ENCODE peak calls at places on chromosome 15, in ten cellular contexts. Q is brain microvascular endothelial cell, Z is PC-3, N is breast epithelium, E is astrocyte of the spinal cord, X is lower lobe of right lung, C is fibroblast of mammary gland, V is spleen, F is choroid plexus epithelial cell, Y is AG10803. K is an unnamed sample.
A peak's percentile ranks its signal among the peaks of the same experiment; 100 is the strongest.

GRCh38 chr15:87145686-87146085 is 1066.0 kb downstream of the AGBL1 start:
- DNase-seq in X (no peak), E (no peak), Y (no peak), V (no peak), N (no peak), C (no peak), Z (no peak), Q (no peak), F (no peak), K (no peak)

GRCh38 chr15:74692327-74692726 is 3.5 kb downstream of the EDC3 start:
- DNase-seq in V (no peak), Z (no peak), C (no peak), N (no peak), F (no peak), E (no peak), Q (no peak), Y (no peak), X (no peak), K (no peak)

GRCh38 chr15:39365873-39366272 is 215.0 kb upstream of the THBS1 start:
- DNase-seq in Y (no peak), V (no peak), E (no peak), F (no peak), X (no peak), N (no peak), C (no peak), Q (no peak), Z (no peak), K (no peak)

GRCh38 chr15:41558400-41559238 is at the start of gene TYRO3:
- DNase-seq in E (peak; percentile 25), Q (peak; percentile 29), Z (peak; percentile 51), V (peak; percentile 88), X (peak; percentile 70), Y (peak; percentile 27), N (no peak), C (no peak), F (peak; percentile 51), K (peak; percentile 15)

GRCh38 chr15:43105077-43105769 is 615 bp downstream of the UBR1 start:
- DNase-seq in E (no peak), Z (peak; percentile 17), F (no peak), N (no peak), X (no peak), Y (no peak), Q (no peak), C (peak; percentile 5), V (no peak), K (no peak)

GRCh38 chr15:84982301-84982920 is 755 bp downstream of the PDE8A start:
- DNase-seq in V (peak; percentile 90), N (peak; percentile 52), Z (peak; percentile 33), F (peak; percentile 47), Y (no peak), Q (no peak), E (no peak), X (peak; percentile 65), C (peak; percentile 28), K (peak; percentile 41)

GRCh38 chr15:69313437-69314000 is 14.8 kb downstream of the PAQR5 start:
- DNase-seq in F (no peak), Z (no peak), C (no peak), X (no peak), Y (no peak), Q (no peak), N (no peak), E (no peak), V (no peak), K (no peak)

GRCh38 chr15:98889930-98890695 is 117.5 kb downstream of the PGPEP1L start:
- DNase-seq in X (no peak), V (no peak), N (no peak), Q (peak; percentile 99), E (peak; percentile 96), C (peak; percentile 97), F (peak; percentile 93), Y (peak; percentile 95), Z (peak; percentile 59), K (peak; percentile 88)

GRCh38 chr15:51162865-51163762 is 68.4 kb upstream of the TNFAIP8L3 start:
- DNase-seq in C (peak; percentile 85), X (peak; percentile 61), F (peak; percentile 86), E (peak; percentile 83), N (no peak), Q (peak; percentile 66), V (peak; percentile 81), Z (peak; percentile 75), Y (peak; percentile 55), K (peak; percentile 81)

GRCh38 chr15:66931768-66932633 is 133.4 kb upstream of the SMAD3 start:
- DNase-seq in V (no peak), Y (peak; percentile 55), N (peak; percentile 66), F (peak; percentile 77), Q (peak; percentile 69), X (no peak), E (peak; percentile 59), C (peak; percentile 71), Z (peak; percentile 84), K (peak; percentile 52)

GRCh38 chr15:98809273-98809672 is 160.9 kb downstream of the IGF1R start:
- DNase-seq in Q (no peak), Z (no peak), E (no peak), C (no peak), V (no peak), Y (no peak), N (no peak), F (no peak), X (no peak), K (no peak)

GRCh38 chr15:83582386-83582785 is 71.5 kb upstream of the ADAMTSL3 start:
- DNase-seq in C (peak; percentile 12), Q (no peak), F (peak; percentile 42), X (no peak), V (no peak), Y (no peak), Z (no peak), E (no peak), N (no peak), K (peak; percentile 45)

GRCh38 chr15:95394186-95395067 is 936.1 kb upstream of the NR2F2 start:
- DNase-seq in C (peak; percentile 64), Y (no peak), X (no peak), E (peak; percentile 52), N (no peak), V (no peak), F (peak; percentile 81), Q (peak; percentile 54), Z (no peak), K (peak; percentile 57)

GRCh38 chr15:89442671-89443307 is 53.6 kb downstream of the RHCG start:
- DNase-seq in F (peak; percentile 44), N (no peak), X (no peak), Q (peak; percentile 24), C (peak; percentile 32), E (peak; percentile 9), Z (peak; percentile 77), V (no peak), Y (peak; percentile 14), K (peak; percentile 46)

GRCh38 chr15:68264282-68264681 is 13.3 kb upstream of the FEM1B start:
- DNase-seq in Z (no peak), Y (no peak), E (no peak), C (no peak), Q (no peak), V (no peak), N (no peak), X (no peak), F (no peak), K (no peak)
- H3K4me3 ChIP-seq in Z (no peak overlapping the region), Y (no peak overlapping the region), E (no peak overlapping the region), C (no peak overlapping the region), Q (no peak overlapping the region), V (no peak overlapping the region), N (no peak overlapping the region), X (no peak overlapping the region), F (no peak overlapping the region), K (no peak overlapping the region)

DNA sequence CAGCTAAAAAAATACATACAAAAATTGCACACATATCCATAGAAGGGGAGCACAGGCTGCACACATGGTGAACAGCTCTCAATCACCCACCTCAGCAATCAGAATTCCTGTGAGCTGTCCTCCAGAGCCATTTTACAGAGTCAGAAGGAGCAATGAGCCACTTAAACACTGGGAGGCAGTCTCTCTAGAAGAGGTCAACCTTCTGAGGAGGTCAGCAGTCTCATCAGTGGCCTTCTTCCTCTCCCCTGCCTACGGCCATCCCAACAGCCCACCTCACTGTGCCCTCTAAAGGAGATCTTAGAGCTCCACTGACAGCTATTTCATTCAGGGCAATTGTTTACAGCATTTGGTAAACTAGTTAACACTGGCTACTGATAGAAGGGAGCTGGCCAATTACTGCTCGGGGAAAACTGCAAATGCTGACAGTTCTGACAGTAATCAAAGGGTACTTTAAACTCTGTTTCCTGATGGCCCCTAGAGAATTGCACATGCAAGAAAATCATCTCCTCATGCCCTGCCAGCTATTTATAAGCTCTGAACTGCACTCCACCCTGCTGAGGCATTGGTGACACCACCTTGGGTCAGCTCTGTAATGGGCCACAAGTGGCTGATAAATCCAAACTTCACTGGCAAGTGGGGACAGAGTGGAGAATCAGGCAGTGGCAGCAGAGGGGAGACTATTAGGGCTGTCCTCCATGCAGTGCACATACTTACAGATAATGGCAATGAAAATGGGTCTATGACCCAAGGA is 42.1 kb upstream of the TSPAN3 start:
- DNase-seq in Q (no peak), N (no peak), Z (no peak), V (no peak), F (no peak), Y (peak; percentile 6), X (no peak), E (no peak), C (no peak), K (no peak)
- TF ChIP-seq CTCF in Q (no peak), N (no peak), Z (no peak), V (no peak), F (peak; percentile 4), Y (no peak), X (no peak), E (no peak), C (no peak), K (no peak)

GRCh38 chr15:58410353-58410752 is 21.4 kb upstream of the LIPC start:
- DNase-seq in C (peak; percentile 27), E (no peak), X (no peak), Y (peak; percentile 69), Z (no peak), N (no peak), Q (no peak), F (peak; percentile 19), V (no peak), K (peak; percentile 39)
- H3K4me3 ChIP-seq in C (peak overlapping the region; percentile 20), E (no peak overlapping the region), X (peak overlapping the region; percentile 27), Y (peak overlapping the region; percentile 59), Z (no peak overlapping the region), N (peak overlapping the region; percentile 17), Q (no peak overlapping the region), F (no peak overlapping the region), V (no peak overlapping the region), K (peak overlapping the region; percentile 26)

GRCh38 chr15:100859970-100860828 is 19.4 kb upstream of the ALDH1A3 start:
- DNase-seq in Y (no peak), Q (no peak), F (no peak), V (no peak), C (peak; percentile 39), Z (no peak), N (no peak), X (no peak), E (no peak), K (no peak)

GRCh38 chr15:100862162-100862561 is 17.5 kb upstream of the ALDH1A3 start:
- DNase-seq in C (no peak), Z (no peak), Y (no peak), E (no peak), X (no peak), V (no peak), Q (no peak), N (no peak), F (no peak), K (no peak)

GRCh38 chr15:100863406-100864198 is 16.0 kb upstream of the ALDH1A3 start:
- DNase-seq in V (no peak), N (no peak), Q (no peak), F (no peak), Z (no peak), Y (peak; percentile 69), C (peak; percentile 85), X (no peak), E (no peak), K (peak; percentile 67)

GRCh38 chr15:100861511-100861991 is 18.1 kb upstream of the ALDH1A3 start:
- DNase-seq in Y (no peak), C (no peak), E (no peak), F (no peak), Z (no peak), Q (no peak), N (peak; percentile 66), X (no peak), V (no peak), K (no peak)

GRCh38 chr15:100860829-100861510 is 18.7 kb upstream of the ALDH1A3 start:
- DNase-seq in F (no peak), Z (no peak), N (no peak), X (no peak), V (no peak), Y (no peak), Q (no peak), E (no peak), C (peak; percentile 19), K (no peak)
- TF ChIP-seq CTCF in F (no peak), Z (no peak), N (no peak), X (no peak), V (no peak), Y (no peak), Q (no peak), E (no peak), C (no peak), K (no peak)